ENCODE peak calls at places on chromosomes 11 and 22, in six cellular contexts. V, D, Y, L, P and T are unnamed samples.

GRCh38 chr11:44886765-44887164 is 63.9 kb downstream of the TP53I11 start:
- DNase-seq in P (no peak), D (no peak), V (no peak), L (no peak), Y (no peak), T (no peak)

GRCh38 chr11:64619811-64620285 is 28.8 kb downstream of the SLC22A12 start:
- DNase-seq in V (peak; percentile 59), L (peak; percentile 38), Y (peak; percentile 5), P (peak; percentile 25), D (peak; percentile 57), T (no peak)

GRCh38 chr22:21615731-21616130 is 14.1 kb downstream of the YDJC start:
- DNase-seq in V (no peak), L (no peak), D (no peak), P (no peak), Y (no peak), T (no peak)

GRCh38 chr11:128476729-128477128 is 110.6 kb downstream of the ETS1 start:
- DNase-seq in Y (peak; percentile 74), L (no peak), D (no peak), P (no peak), V (no peak), T (no peak)

GRCh38 chr11:110415081-110415480 is 14.7 kb upstream of the FDX1 start:
- DNase-seq in D (no peak), V (no peak), P (no peak), Y (no peak), L (no peak), T (no peak)

GRCh38 chr11:15266999-15267398 is 152.3 kb downstream of the INSC start:
- DNase-seq in L (no peak), V (no peak), P (no peak), Y (no peak), D (no peak), T (no peak)

GRCh38 chr11:15819679-15820286 is 536.6 kb downstream of the SOX6 start:
- DNase-seq in V (peak; percentile 78), D (peak; percentile 69), P (peak; percentile 83), L (peak; percentile 52), Y (peak; percentile 78), T (peak; percentile 84)

GRCh38 chr11:121163658-121164308 is 62.7 kb downstream of the TECTA start:
- DNase-seq in P (no peak), D (no peak), L (peak; percentile 60), V (no peak), Y (no peak), T (no peak)

GRCh38 chr22:50507991-50508884 is at the start of gene NCAPH2:
- DNase-seq in L (peak; percentile 94), Y (peak; percentile 98), V (peak; percentile 97), D (no peak), P (peak; percentile 97), T (peak; percentile 100)

GRCh38 chr11:117197516-117198456 is 1.4 kb upstream of the TAGLN start:
- DNase-seq in L (peak; percentile 18), Y (peak; percentile 22), D (peak; percentile 60), V (peak; percentile 63), P (peak; percentile 46), T (no peak)

DNA sequence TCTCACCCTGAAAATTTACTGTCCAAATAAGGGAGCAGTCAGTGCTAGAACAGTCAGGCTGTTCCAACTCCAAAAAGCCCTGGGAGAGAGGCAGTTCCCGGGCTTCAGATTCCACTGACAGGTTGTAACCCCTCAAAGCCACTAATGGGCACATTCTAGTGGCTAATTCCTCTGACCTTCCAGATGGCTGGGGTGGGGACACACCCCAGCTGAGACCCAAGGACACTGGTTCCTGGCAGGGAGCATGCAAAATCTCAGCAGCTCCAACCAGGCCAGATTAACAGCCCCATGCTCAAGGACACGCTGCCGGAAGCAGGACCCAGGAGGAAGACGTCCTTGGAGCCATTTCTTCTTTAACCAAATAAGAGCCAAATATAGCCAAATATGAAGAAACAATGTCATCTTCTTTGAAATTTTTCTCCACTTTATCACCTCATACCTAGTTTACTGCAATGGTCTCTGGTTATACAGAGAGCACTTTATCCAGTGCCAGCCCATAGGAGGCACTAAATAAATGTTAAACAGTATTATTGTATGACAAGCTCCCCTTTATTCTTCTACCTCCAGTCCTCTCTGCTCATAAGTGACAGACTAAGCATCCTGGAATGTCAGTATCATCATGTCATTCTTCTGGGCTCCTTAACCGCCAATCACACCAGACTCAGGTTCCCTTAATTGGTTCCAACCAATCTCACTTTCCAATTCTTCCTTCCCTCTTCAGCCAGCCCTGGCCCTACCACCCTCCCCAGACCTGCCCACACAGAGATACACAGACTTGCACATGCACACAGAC is 92.9 kb downstream of the RPL27A start:
- DNase-seq in D (no peak), L (peak; percentile 9), Y (no peak), V (no peak), P (no peak), T (no peak)
- H3K4me1 ChIP-seq in D (peaks cover 14% of the 10 kb centered on the region), L (peaks cover 8% of the 10 kb centered on the region), Y (no peaks in the 10 kb centered on the region), V (peaks cover 26% of the 10 kb centered on the region), P (peaks cover 2% of the 10 kb centered on the region), T (peaks cover 18% of the 10 kb centered on the region)

DNA sequence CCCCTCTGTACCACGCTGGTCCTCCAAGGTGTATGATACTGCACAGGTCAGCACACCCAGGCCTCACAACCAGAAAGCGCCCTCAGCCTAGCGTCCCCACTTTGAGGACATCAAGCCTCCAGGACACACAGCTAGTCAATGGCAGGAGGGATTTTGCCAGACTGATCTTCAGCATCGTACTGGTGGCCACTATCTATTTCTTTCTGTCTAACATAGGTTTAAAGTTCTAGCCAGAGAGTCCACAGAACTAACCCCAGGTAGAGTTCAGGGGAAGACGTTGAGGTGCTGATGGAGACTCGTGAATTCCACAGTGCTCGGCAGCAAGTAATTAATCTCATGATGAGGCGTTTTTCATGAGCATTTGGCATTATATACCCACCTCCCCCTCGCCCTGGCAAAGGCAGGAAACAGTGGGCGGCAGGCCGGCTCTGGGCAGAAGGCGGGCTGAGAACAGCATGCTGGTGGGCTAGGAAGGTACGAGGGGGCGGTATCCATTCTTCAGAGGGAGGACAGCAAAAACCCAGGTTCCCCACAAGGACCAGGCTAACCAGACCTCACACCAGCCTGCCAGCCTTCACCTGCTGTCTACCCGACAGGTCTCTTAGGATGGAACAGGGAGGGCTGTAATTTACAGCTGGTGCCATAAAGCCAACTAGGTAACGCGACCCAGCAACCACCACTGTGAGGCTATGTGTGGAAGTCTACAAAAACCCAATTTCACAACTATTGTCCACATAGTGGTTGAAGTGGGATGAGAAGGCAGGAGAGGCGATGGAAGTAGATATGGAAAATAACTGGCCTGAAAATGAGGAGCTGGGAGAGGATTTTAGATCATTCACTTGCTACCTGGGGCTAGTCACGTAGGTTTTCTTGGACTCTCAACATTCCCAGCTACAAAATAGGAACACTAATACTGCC is 18.5 kb downstream of the MYH9 start:
- DNase-seq in Y (peak; percentile 47), P (no peak), V (no peak), D (no peak), L (no peak), T (no peak)
- H3K4me3 ChIP-seq in Y (no peak overlapping the region), P (no peak overlapping the region), V (no peak overlapping the region), D (no peak overlapping the region), L (no peak overlapping the region), T (no peak overlapping the region)

DNA sequence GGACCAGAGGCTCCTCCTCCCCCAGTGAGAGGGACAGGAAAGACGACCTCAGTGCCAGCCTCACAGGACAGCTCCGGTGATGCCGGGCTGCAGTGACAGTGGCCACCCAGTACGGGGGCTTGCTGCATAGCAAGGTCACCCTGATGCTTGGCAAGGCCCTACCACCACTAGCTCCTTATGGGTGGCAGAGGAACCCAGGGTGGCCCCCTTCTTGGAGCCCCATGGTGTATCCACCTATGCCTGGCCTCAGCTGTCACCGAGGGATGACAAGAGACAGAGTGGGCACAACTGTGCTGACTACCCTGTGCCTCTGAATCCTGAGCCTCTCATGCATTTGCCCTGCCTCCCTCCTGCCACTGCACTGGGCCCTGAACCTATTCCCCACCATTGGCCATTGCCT is 809.2 kb downstream of the TBC1D22A start:
- DNase-seq in D (no peak), P (no peak), Y (no peak), V (no peak), L (no peak), T (no peak)
- H3K9me3 ChIP-seq in D (no peaks in the 10 kb centered on the region), P (no peaks in the 10 kb centered on the region), Y (no peaks in the 10 kb centered on the region), V (no peaks in the 10 kb centered on the region), L (no peaks in the 10 kb centered on the region), T (no peaks in the 10 kb centered on the region)

GRCh38 chr11:73135346-73136284 is 6.5 kb downstream of the FCHSD2 start:
- DNase-seq in D (no peak), V (no peak), L (no peak), P (peak; percentile 52), Y (no peak), T (no peak)
- H3K4me1 ChIP-seq in D (peaks cover 8% of the 10 kb centered on the region), V (no peaks in the 10 kb centered on the region), L (peaks cover 20% of the 10 kb centered on the region), P (peaks cover 20% of the 10 kb centered on the region), Y (no peaks in the 10 kb centered on the region), T (peaks cover 5% of the 10 kb centered on the region)

DNA sequence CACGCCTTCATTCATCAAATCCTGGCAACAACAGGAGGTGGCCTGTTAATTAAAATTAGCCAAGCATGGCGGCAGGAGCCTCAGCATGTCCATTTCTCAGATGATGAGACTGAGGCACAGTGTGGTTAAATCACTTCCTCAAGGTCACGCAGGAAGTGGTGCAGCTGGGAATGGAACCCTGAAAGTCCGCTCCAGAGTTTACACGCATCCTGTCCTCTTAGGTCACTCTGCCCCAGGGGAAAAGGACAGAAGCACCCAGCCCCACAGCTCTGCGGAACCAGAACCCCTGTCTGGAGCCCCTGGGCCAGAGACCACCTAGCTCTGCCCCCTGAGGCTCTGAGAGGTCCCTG is 19.6 kb downstream of the RPL3 start:
- DNase-seq in V (no peak), P (no peak), D (no peak), L (no peak), Y (no peak), T (no peak)
- H3K4me3 ChIP-seq in V (no peak overlapping the region), P (no peak overlapping the region), D (no peak overlapping the region), L (no peak overlapping the region), Y (no peak overlapping the region), T (no peak overlapping the region)

DNA sequence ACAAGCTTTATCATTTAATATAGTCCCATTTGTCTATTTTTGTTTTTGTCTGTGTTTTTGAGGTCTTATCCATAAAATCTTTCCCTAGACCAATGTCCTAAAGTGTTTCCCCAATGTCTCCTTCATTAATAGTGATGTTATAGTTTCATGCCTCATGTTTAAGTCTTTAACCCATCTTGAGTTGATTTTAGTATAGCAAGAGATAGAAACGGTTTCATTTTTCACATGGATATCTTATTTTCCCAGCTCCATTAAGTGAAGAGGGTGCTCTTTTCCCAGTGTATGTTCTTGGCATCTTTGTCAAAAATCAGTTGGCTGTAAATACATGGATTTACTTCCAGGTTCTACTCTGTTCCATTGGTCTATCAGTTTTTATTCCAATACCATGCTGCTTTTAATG is 58.2 kb downstream of the KCNQ1OT1 start:
- DNase-seq in V (no peak), D (no peak), Y (no peak), L (no peak), P (no peak), T (no peak)
- H3K9me3 ChIP-seq in V (peaks cover 6% of the 10 kb centered on the region), D (no peaks in the 10 kb centered on the region), Y (peaks cover 1% of the 10 kb centered on the region), L (peaks cover 17% of the 10 kb centered on the region), P (no peaks in the 10 kb centered on the region), T (peaks cover 70% of the 10 kb centered on the region)